ENCODE peak calls at places on chromosome X, in ten cellular contexts. K is suprapubic skin, T is GM12892, I is breast epithelium, O is prostate gland, F is transverse colon, H is spleen, B is GM12878, P is K562, C is stomach. E is an unnamed sample.
A peak's percentile ranks its signal among the peaks of the same experiment; 100 is the strongest.

GRCh38 chrX:154991039-154991438 is 31.5 kb downstream of the F8 start:
- DNase-seq in K (no peak), T (no peak), I (no peak), O (no peak), F (no peak), H (no peak), B (peak; percentile 55), P (no peak), C (no peak), E (no peak)

GRCh38 chrX:136061302-136061701 is 76.1 kb downstream of the SLC9A6 start:
- DNase-seq in K (no peak), T (no peak), I (no peak), O (no peak), F (no peak), H (no peak), B (no peak), P (no peak), C (no peak), E (no peak)

GRCh38 chrX:1239681-1240142 is 27.3 kb upstream of the CRLF2 start:
- DNase-seq in K (peak; percentile 85), T (no peak), I (peak; percentile 20), O (peak; percentile 7), F (peak; percentile 61), H (peak; percentile 93), B (peak; percentile 68), P (peak; percentile 6), C (peak; percentile 55), E (no peak)

GRCh38 chrX:151974336-151975227 is at the start of gene GABRE:
- DNase-seq in K (peak; percentile 74), T (no peak), I (no peak), O (peak; percentile 39), F (peak; percentile 73), H (no peak), B (no peak), P (peak; percentile 87), C (peak; percentile 28), E (no peak)

GRCh38 chrX:38985375-38985774 is 184.1 kb downstream of the MID1IP1 start:
- DNase-seq in K (no peak), T (peak; percentile 8), I (no peak), O (no peak), F (no peak), H (no peak), B (no peak), P (peak; percentile 36), C (no peak), E (no peak)

GRCh38 chrX:71181558-71181909 is 36.9 kb downstream of the NLGN3 start:
- DNase-seq in K (no peak), T (no peak), I (no peak), O (no peak), F (peak; percentile 34), H (no peak), B (no peak), P (peak; percentile 29), C (no peak), E (no peak)

GRCh38 chrX:50905334-50905733 is 5.2 kb upstream of the BMP15 start:
- DNase-seq in K (no peak), T (no peak), I (no peak), O (no peak), F (peak; percentile 19), H (no peak), B (no peak), P (peak; percentile 7), C (no peak), E (no peak)

GRCh38 chrX:39261446-39262147 is 460.3 kb downstream of the MID1IP1 start:
- DNase-seq in K (no peak), T (no peak), I (no peak), O (no peak), F (no peak), H (no peak), B (no peak), P (peak; percentile 24), C (no peak), E (no peak)

GRCh38 chrX:110003167-110004156 is 548 bp downstream of the TMEM164 start:
- DNase-seq in K (peak; percentile 62), T (peak; percentile 23), I (no peak), O (peak; percentile 5), F (peak; percentile 20), H (peak; percentile 85), B (no peak), P (peak; percentile 13), C (peak; percentile 39), E (no peak)

GRCh38 chrX:110001702-110002299 is 1.1 kb upstream of the TMEM164 start:
- DNase-seq in K (no peak), T (no peak), I (no peak), O (no peak), F (no peak), H (no peak), B (no peak), P (peak; percentile 35), C (no peak), E (no peak)

GRCh38 chrX:110004210-110004609 is 1.3 kb downstream of the TMEM164 start:
- DNase-seq in K (no peak), T (no peak), I (no peak), O (peak; percentile 4), F (peak; percentile 80), H (peak; percentile 77), B (no peak), P (no peak), C (peak; percentile 73), E (no peak)

GRCh38 chrX:110000854-110001701 is 1.8 kb upstream of the TMEM164 start:
- DNase-seq in K (no peak), T (no peak), I (no peak), O (no peak), F (no peak), H (no peak), B (no peak), P (peak; percentile 27), C (no peak), E (no peak)

DNA sequence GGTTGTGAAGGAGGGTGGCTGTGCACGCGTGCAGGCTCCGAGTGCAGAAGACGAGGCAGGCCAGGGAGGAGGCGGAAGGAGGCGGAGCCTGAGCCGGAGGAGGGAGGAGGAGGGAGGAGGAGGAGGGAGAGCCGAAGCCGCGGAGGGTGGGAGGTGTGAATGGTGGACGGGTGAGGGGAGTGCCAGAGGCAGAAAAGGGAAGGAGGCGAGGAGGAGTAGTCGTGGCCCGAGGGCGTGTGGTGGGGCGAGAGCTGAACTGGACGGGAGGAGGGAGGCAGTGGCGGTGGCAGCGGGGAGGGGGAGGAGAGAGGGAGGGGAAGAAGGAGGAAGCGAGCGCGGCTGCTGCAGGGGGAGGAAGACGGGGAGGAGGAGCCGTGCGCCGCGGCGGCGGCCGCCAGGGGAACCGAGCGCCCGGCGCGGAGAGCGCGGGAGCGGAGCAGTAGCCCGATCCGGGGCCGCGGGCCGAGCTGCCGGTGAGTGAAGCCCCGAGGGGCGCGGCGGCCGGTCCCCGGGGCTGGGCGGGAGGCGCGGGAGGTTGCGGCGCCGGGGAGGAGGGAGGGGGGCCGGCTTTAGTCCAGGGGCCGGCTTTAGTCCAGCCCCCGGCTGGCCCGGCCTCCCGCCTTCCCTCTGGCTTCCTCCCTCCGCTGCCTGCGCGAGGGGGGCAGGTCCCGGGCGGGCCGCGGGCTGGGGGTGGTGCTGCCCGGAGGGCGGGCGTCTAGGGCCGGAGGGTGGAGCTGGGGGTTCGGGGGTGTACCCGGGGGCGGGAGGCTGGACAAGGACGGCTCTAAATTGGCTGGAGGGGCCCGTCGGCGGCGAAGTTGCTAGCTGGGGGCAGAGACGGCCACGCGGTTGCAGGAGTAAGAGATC is at the start of gene TMEM164:
- DNase-seq in K (peak; percentile 88), T (peak; percentile 59), I (peak; percentile 56), O (peak; percentile 69), F (peak; percentile 87), H (peak; percentile 96), B (peak; percentile 52), P (peak; percentile 90), C (peak; percentile 82), E (peak; percentile 93)
- TF ChIP-seq POLR2AphosphoS5 in K (no peak), T (peak; percentile 34), I (no peak), O (peak; percentile 17), F (peak; percentile 8), H (peak; percentile 44), B (peak; percentile 65), P (peak; percentile 60), C (peak; percentile 19), E (peak; percentile 13)

GRCh38 chrX:134459683-134460004 is 321 bp upstream of the HPRT1 start:
- DNase-seq in K (no peak), T (no peak), I (no peak), O (no peak), F (no peak), H (no peak), B (no peak), P (no peak), C (no peak), E (no peak)
- TF ChIP-seq POLR2A in K (no peak), T (no peak), I (no peak), O (no peak), F (peak; percentile 27), H (no peak), B (no peak), P (peak; percentile 58), C (no peak), E (no peak)

GRCh38 chrX:40733691-40734090 is 1.7 kb downstream of the MED14 start:
- DNase-seq in K (no peak), T (no peak), I (no peak), O (no peak), F (no peak), H (no peak), B (no peak), P (no peak), C (no peak), E (no peak)

GRCh38 chrX:40736170-40736505 is 796 bp upstream of the MED14 start:
- DNase-seq in K (no peak), T (no peak), I (no peak), O (no peak), F (no peak), H (no peak), B (no peak), P (peak; percentile 10), C (no peak), E (no peak)

GRCh38 chrX:40729923-40730584 is 5.3 kb downstream of the MED14 start:
- DNase-seq in K (no peak), T (no peak), I (no peak), O (no peak), F (peak; percentile 30), H (no peak), B (no peak), P (peak; percentile 8), C (no peak), E (no peak)

GRCh38 chrX:40734956-40735317 is 405 bp downstream of the MED14 start:
- DNase-seq in K (no peak), T (no peak), I (no peak), O (peak; percentile 5), F (peak; percentile 37), H (no peak), B (no peak), P (no peak), C (no peak), E (no peak)

GRCh38 chrX:40735318-40736169 is at the start of gene MED14:
- DNase-seq in K (peak; percentile 92), T (peak; percentile 59), I (peak; percentile 83), O (peak; percentile 84), F (peak; percentile 93), H (peak; percentile 98), B (peak; percentile 73), P (peak; percentile 83), C (peak; percentile 86), E (peak; percentile 92)
- TF ChIP-seq POLR2AphosphoS5 in K (peak; percentile 43), T (peak; percentile 85), I (peak; percentile 36), O (peak; percentile 60), F (peak; percentile 85), H (peak; percentile 89), B (peak; percentile 86), P (peak; percentile 29), C (peak; percentile 61), E (peak; percentile 91)

GRCh38 chrX:115591856-115592842 is 31.2 kb downstream of the PLS3 start:
- DNase-seq in K (no peak), T (no peak), I (no peak), O (no peak), F (no peak), H (no peak), B (no peak), P (no peak), C (no peak), E (no peak)

GRCh38 chrX:115589419-115589818 is 28.4 kb downstream of the PLS3 start:
- DNase-seq in K (no peak), T (no peak), I (no peak), O (no peak), F (no peak), H (no peak), B (no peak), P (no peak), C (no peak), E (no peak)

GRCh38 chrX:115595049-115595448 is 34.1 kb downstream of the PLS3 start:
- DNase-seq in K (no peak), T (no peak), I (no peak), O (no peak), F (no peak), H (no peak), B (no peak), P (no peak), C (no peak), E (no peak)

GRCh38 chrX:115591420-115591819 is 30.4 kb downstream of the PLS3 start:
- DNase-seq in K (no peak), T (no peak), I (no peak), O (no peak), F (no peak), H (no peak), B (no peak), P (no peak), C (no peak), E (no peak)

GRCh38 chrX:115592997-115593734 is 32.2 kb downstream of the PLS3 start:
- DNase-seq in K (no peak), T (no peak), I (no peak), O (peak; percentile 5), F (no peak), H (no peak), B (no peak), P (no peak), C (no peak), E (no peak)
- TF ChIP-seq POLR2A in K (no peak), T (no peak), I (no peak), O (no peak), F (no peak), H (no peak), B (no peak), P (no peak), C (no peak), E (no peak)

E was measured in esophagus muscularis mucosa.